ENCODE peak calls at places on chromosomes 12 and 14, in eight cellular contexts. One of them, this sample, is unnamed.

GRCh38 chr12:93002278-93003054 is 73.4 kb upstream of the EEA1 start:
- DNase-seq in DND-41: no peak
- DNase-seq in SK-N-SH: no peak
- DNase-seq in lung: no peak
- DNase-seq in ovary: no peak
- DNase-seq in right cardiac atrium: peak
- DNase-seq in A549: no peak
- DNase-seq in CD8-positive, alpha-beta memory T cell: no peak
- DNase-seq in this sample: no peak

GRCh38 chr12:115135800-115136211 is 451.8 kb upstream of the TBX3 start:
- DNase-seq in DND-41: no peak
- DNase-seq in SK-N-SH: no peak
- DNase-seq in lung: no peak
- DNase-seq in ovary: no peak
- DNase-seq in right cardiac atrium: peak
- DNase-seq in A549: peak
- DNase-seq in CD8-positive, alpha-beta memory T cell: no peak
- DNase-seq in this sample: no peak

GRCh38 chr14:81511110-81511900 is 22.3 kb downstream of the SEL1L start:
- DNase-seq in DND-41: no peak
- DNase-seq in SK-N-SH: no peak
- DNase-seq in lung: no peak
- DNase-seq in ovary: no peak
- DNase-seq in right cardiac atrium: no peak
- DNase-seq in A549: no peak
- DNase-seq in CD8-positive, alpha-beta memory T cell: no peak
- DNase-seq in this sample: no peak

GRCh38 chr14:105378873-105379685 is 19.3 kb upstream of the TEX22 start:
- DNase-seq in DND-41: no peak
- DNase-seq in SK-N-SH: no peak
- DNase-seq in lung: no peak
- DNase-seq in ovary: no peak
- DNase-seq in right cardiac atrium: peak
- DNase-seq in A549: no peak
- DNase-seq in CD8-positive, alpha-beta memory T cell: no peak
- DNase-seq in this sample: no peak

GRCh38 chr14:95072310-95072709 is 85.0 kb downstream of the DICER1 start:
- DNase-seq in DND-41: no peak
- DNase-seq in SK-N-SH: no peak
- DNase-seq in lung: no peak
- DNase-seq in ovary: no peak
- DNase-seq in right cardiac atrium: no peak
- DNase-seq in A549: no peak
- DNase-seq in CD8-positive, alpha-beta memory T cell: no peak
- DNase-seq in this sample: no peak

GRCh38 chr12:6608592-6609311 is 1.6 kb upstream of the CHD4 start:
- DNase-seq in DND-41: peak
- DNase-seq in SK-N-SH: no peak
- DNase-seq in lung: no peak
- DNase-seq in ovary: peak
- DNase-seq in right cardiac atrium: no peak
- DNase-seq in A549: peak
- DNase-seq in CD8-positive, alpha-beta memory T cell: peak
- DNase-seq in this sample: no peak

GRCh38 chr12:55742719-55743130 is at the start of gene GDF11:
- DNase-seq in DND-41: peak
- DNase-seq in SK-N-SH: no peak
- DNase-seq in lung: peak
- DNase-seq in ovary: peak
- DNase-seq in right cardiac atrium: peak
- DNase-seq in A549: peak
- DNase-seq in CD8-positive, alpha-beta memory T cell: peak
- DNase-seq in this sample: peak

GRCh38 chr12:124923906-124924734 is 9.7 kb upstream of the UBC start:
- DNase-seq in DND-41: no peak
- DNase-seq in SK-N-SH: no peak
- DNase-seq in lung: no peak
- DNase-seq in ovary: no peak
- DNase-seq in right cardiac atrium: peak
- DNase-seq in A549: peak
- DNase-seq in CD8-positive, alpha-beta memory T cell: no peak
- DNase-seq in this sample: no peak

GRCh38 chr14:97777622-97778021 is 980.4 kb downstream of the VRK1 start:
- DNase-seq in DND-41: peak
- DNase-seq in SK-N-SH: no peak
- DNase-seq in lung: no peak
- DNase-seq in ovary: no peak
- DNase-seq in right cardiac atrium: no peak
- DNase-seq in A549: no peak
- DNase-seq in CD8-positive, alpha-beta memory T cell: no peak
- DNase-seq in this sample: peak

GRCh38 chr12:27595231-27595642 is 71.2 kb downstream of the PPFIBP1 start:
- DNase-seq in DND-41: no peak
- DNase-seq in SK-N-SH: peak
- DNase-seq in lung: no peak
- DNase-seq in ovary: peak
- DNase-seq in right cardiac atrium: peak
- DNase-seq in A549: peak
- DNase-seq in CD8-positive, alpha-beta memory T cell: no peak
- DNase-seq in this sample: no peak

GRCh38 chr14:103391048-103391447 is 5.8 kb downstream of the MARK3 start:
- DNase-seq in DND-41: peak
- DNase-seq in SK-N-SH: peak
- DNase-seq in lung: no peak
- DNase-seq in ovary: no peak
- DNase-seq in right cardiac atrium: no peak
- DNase-seq in A549: peak
- DNase-seq in CD8-positive, alpha-beta memory T cell: peak
- DNase-seq in this sample: peak

GRCh38 chr12:88325828-88326214 is 183.7 kb downstream of the TMTC3 start:
- DNase-seq in DND-41: no peak
- DNase-seq in SK-N-SH: no peak
- DNase-seq in lung: no peak
- DNase-seq in ovary: no peak
- DNase-seq in right cardiac atrium: peak
- DNase-seq in A549: no peak
- DNase-seq in CD8-positive, alpha-beta memory T cell: no peak
- DNase-seq in this sample: no peak

GRCh38 chr14:61866932-61867920 is 105.0 kb downstream of the SNAPC1 start:
- DNase-seq in DND-41: no peak
- DNase-seq in SK-N-SH: no peak
- DNase-seq in lung: no peak
- DNase-seq in ovary: no peak
- DNase-seq in right cardiac atrium: no peak
- DNase-seq in A549: peak
- DNase-seq in CD8-positive, alpha-beta memory T cell: no peak
- DNase-seq in this sample: no peak

GRCh38 chr12:92290016-92290685 is 144.5 kb upstream of the BTG1 start:
- DNase-seq in DND-41: no peak
- DNase-seq in SK-N-SH: no peak
- DNase-seq in lung: no peak
- DNase-seq in ovary: no peak
- DNase-seq in right cardiac atrium: no peak
- DNase-seq in A549: peak
- DNase-seq in CD8-positive, alpha-beta memory T cell: no peak
- DNase-seq in this sample: no peak

GRCh38 chr14:42527141-42527540 is 920.5 kb downstream of the LRFN5 start:
- DNase-seq in DND-41: no peak
- DNase-seq in SK-N-SH: no peak
- DNase-seq in lung: no peak
- DNase-seq in ovary: no peak
- DNase-seq in right cardiac atrium: no peak
- DNase-seq in A549: no peak
- DNase-seq in CD8-positive, alpha-beta memory T cell: no peak
- DNase-seq in this sample: no peak

DNA sequence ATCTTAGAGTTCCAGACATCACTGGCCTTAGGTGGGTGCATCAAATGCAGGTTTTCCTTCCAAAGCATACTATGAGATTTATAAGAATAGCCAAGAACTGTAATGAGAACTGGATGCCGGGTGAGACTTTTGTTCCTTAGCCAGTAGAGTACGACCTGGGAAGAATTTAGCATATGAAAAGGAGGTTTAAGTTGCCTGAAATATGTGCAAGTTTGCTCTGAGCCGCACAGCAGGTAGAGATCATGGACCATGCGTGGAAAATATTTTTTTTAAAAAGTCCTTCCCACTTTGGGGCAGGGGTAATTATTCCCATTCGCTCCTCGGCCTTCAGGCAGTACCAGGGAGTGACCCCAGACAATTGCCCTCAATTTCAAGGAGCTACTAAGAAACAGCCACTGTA is 7.5 kb upstream of the PHC1 start:
- DNase-seq in DND-41: no peak
- DNase-seq in SK-N-SH: no peak
- DNase-seq in lung: no peak
- DNase-seq in ovary: no peak
- DNase-seq in right cardiac atrium: no peak
- DNase-seq in A549: no peak
- DNase-seq in CD8-positive, alpha-beta memory T cell: no peak
- DNase-seq in this sample: no peak
- H3K27ac ChIP-seq in DND-41: no peak
- H3K27ac ChIP-seq in SK-N-SH: no peak
- H3K27ac ChIP-seq in lung: no peak
- H3K27ac ChIP-seq in ovary: no peak
- H3K27ac ChIP-seq in right cardiac atrium: no peak
- H3K27ac ChIP-seq in A549: no peak
- H3K27ac ChIP-seq in CD8-positive, alpha-beta memory T cell: no peak
- H3K27ac ChIP-seq in this sample: no peak

GRCh38 chr12:48826209-48826855 is 8.0 kb downstream of the CACNB3 start:
- DNase-seq in DND-41: no peak
- DNase-seq in SK-N-SH: no peak
- DNase-seq in lung: no peak
- DNase-seq in ovary: no peak
- DNase-seq in right cardiac atrium: no peak
- DNase-seq in A549: no peak
- DNase-seq in CD8-positive, alpha-beta memory T cell: no peak
- DNase-seq in this sample: no peak

GRCh38 chr12:48828841-48829575 is 10.7 kb downstream of the CACNB3 start:
- DNase-seq in DND-41: no peak
- DNase-seq in SK-N-SH: no peak
- DNase-seq in lung: no peak
- DNase-seq in ovary: no peak
- DNase-seq in right cardiac atrium: no peak
- DNase-seq in A549: no peak
- DNase-seq in CD8-positive, alpha-beta memory T cell: no peak
- DNase-seq in this sample: no peak

GRCh38 chr12:48828293-48828692 is 10.0 kb downstream of the CACNB3 start:
- DNase-seq in DND-41: no peak
- DNase-seq in SK-N-SH: no peak
- DNase-seq in lung: no peak
- DNase-seq in ovary: no peak
- DNase-seq in right cardiac atrium: no peak
- DNase-seq in A549: no peak
- DNase-seq in CD8-positive, alpha-beta memory T cell: no peak
- DNase-seq in this sample: no peak

GRCh38 chr12:48827513-48828096 is 9.3 kb downstream of the CACNB3 start:
- DNase-seq in DND-41: no peak
- DNase-seq in SK-N-SH: no peak
- DNase-seq in lung: no peak
- DNase-seq in ovary: no peak
- DNase-seq in right cardiac atrium: no peak
- DNase-seq in A549: no peak
- DNase-seq in CD8-positive, alpha-beta memory T cell: no peak
- DNase-seq in this sample: no peak

DNA sequence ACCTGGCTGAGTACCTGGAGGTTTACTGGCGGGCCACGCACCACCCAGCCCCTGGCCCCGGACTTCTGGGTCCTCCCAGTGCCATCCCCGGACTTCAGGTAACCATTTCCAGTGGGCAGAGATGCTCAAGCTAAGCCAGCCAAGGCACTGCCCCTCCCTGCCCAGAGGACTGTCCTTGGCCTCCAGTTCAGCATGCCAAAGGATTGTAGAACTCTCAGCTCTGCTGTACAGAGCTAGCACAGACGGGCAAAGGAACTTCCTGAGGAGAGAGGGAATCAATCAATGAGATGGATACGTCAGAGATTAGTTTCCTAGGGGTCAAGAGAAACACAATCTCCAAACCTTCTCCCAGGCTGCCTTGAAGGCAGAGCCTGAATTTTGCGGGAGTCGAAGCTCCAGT is 8.7 kb downstream of the CACNB3 start:
- DNase-seq in DND-41: no peak
- DNase-seq in SK-N-SH: no peak
- DNase-seq in lung: no peak
- DNase-seq in ovary: no peak
- DNase-seq in right cardiac atrium: no peak
- DNase-seq in A549: no peak
- DNase-seq in CD8-positive, alpha-beta memory T cell: no peak
- DNase-seq in this sample: no peak
- H3K27ac ChIP-seq in DND-41: no peak
- H3K27ac ChIP-seq in SK-N-SH: no peak
- H3K27ac ChIP-seq in lung: no peak
- H3K27ac ChIP-seq in ovary: no peak
- H3K27ac ChIP-seq in right cardiac atrium: no peak
- H3K27ac ChIP-seq in A549: no peak
- H3K27ac ChIP-seq in CD8-positive, alpha-beta memory T cell: no peak
- H3K27ac ChIP-seq in this sample: no peak

DNA sequence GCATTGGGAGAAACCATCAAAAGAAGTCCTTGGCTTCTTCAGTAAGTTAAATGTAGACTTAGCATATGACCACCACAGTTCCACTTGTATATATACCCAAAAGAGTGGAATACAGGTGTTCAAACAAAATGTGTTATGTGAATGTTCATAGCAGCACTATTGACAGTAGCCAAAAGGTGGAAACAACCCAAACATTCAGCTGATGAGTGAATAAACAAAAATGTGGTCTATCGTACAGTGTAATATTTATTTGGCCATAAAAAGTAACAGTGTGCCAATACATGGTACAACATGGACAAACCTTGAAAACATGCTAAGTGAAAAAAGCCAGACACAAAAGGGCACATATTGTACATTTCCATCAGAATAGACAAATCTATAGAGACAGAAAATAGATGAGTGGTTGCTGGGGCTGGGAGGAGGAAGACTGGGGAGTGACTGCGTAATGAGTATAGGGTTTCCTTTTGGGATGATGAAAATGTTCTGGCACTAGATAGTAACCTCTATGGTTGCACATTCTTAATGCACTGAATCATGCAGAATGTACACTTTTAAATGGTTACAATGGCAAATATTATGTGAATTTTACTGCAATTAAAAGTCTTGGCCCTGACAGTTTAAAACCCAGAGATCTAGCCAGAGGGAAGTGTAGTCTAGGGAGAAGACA is 5.5 kb downstream of the ERP29 start:
- DNase-seq in DND-41: no peak
- DNase-seq in SK-N-SH: no peak
- DNase-seq in lung: no peak
- DNase-seq in ovary: no peak
- DNase-seq in right cardiac atrium: no peak
- DNase-seq in A549: no peak
- DNase-seq in CD8-positive, alpha-beta memory T cell: no peak
- DNase-seq in this sample: no peak
- H3K27ac ChIP-seq in DND-41: no peak
- H3K27ac ChIP-seq in SK-N-SH: peak
- H3K27ac ChIP-seq in lung: no peak
- H3K27ac ChIP-seq in ovary: no peak
- H3K27ac ChIP-seq in right cardiac atrium: no peak
- H3K27ac ChIP-seq in A549: no peak
- H3K27ac ChIP-seq in CD8-positive, alpha-beta memory T cell: no peak
- H3K27ac ChIP-seq in this sample: peak

GRCh38 chr12:53533476-53533875 is 26.2 kb upstream of the NPFF start:
- DNase-seq in DND-41: no peak
- DNase-seq in SK-N-SH: no peak
- DNase-seq in lung: no peak
- DNase-seq in ovary: no peak
- DNase-seq in right cardiac atrium: no peak
- DNase-seq in A549: no peak
- DNase-seq in CD8-positive, alpha-beta memory T cell: no peak
- DNase-seq in this sample: no peak
- H3K27ac ChIP-seq in DND-41: no peak
- H3K27ac ChIP-seq in SK-N-SH: no peak
- H3K27ac ChIP-seq in lung: no peak
- H3K27ac ChIP-seq in ovary: no peak
- H3K27ac ChIP-seq in right cardiac atrium: no peak
- H3K27ac ChIP-seq in A549: no peak
- H3K27ac ChIP-seq in CD8-positive, alpha-beta memory T cell: no peak
- H3K27ac ChIP-seq in this sample: no peak

This sample was measured in CD4-positive, alpha-beta T cell.